ENCODE peak calls at places on chromosomes 2 and 18, in six cellular contexts. One of them, this sample, is unnamed.

GRCh38 chr2:33145459-33145858 is 198.7 kb downstream of the LTBP1 start:
- DNase-seq in epithelial cell of esophagus: no peak
- DNase-seq in epithelial cell of proximal tubule: no peak
- DNase-seq in LoVo: no peak
- DNase-seq in left lobe of liver: no peak
- DNase-seq in stimulated activated CD4-positive, alpha-beta T cell treated with anti-CD3 and anti-CD28 coated beads, Interleukin-4, amount 100 ng/mL, for 1 hour: no peak
- DNase-seq in this sample: no peak

GRCh38 chr2:204665244-204665643 is 120.0 kb downstream of the PARD3B start:
- DNase-seq in epithelial cell of proximal tubule: peak
- DNase-seq in stimulated activated CD4-positive, alpha-beta T cell treated with anti-CD3 and anti-CD28 coated beads, Interleukin-4, amount 100 ng/mL, for 1 hour: no peak
- DNase-seq in epithelial cell of esophagus: peak
- DNase-seq in LoVo: peak
- DNase-seq in left lobe of liver: no peak
- DNase-seq in this sample: peak

GRCh38 chr2:12317853-12318426 is 398.8 kb upstream of the TRIB2 start:
- DNase-seq in stimulated activated CD4-positive, alpha-beta T cell treated with anti-CD3 and anti-CD28 coated beads, Interleukin-4, amount 100 ng/mL, for 1 hour: no peak
- DNase-seq in epithelial cell of esophagus: peak
- DNase-seq in epithelial cell of proximal tubule: peak
- DNase-seq in left lobe of liver: no peak
- DNase-seq in LoVo: peak
- DNase-seq in this sample: no peak

GRCh38 chr2:135674453-135674852 is 67.2 kb upstream of the UBXN4 start:
- DNase-seq in epithelial cell of proximal tubule: no peak
- DNase-seq in epithelial cell of esophagus: no peak
- DNase-seq in stimulated activated CD4-positive, alpha-beta T cell treated with anti-CD3 and anti-CD28 coated beads, Interleukin-4, amount 100 ng/mL, for 1 hour: no peak
- DNase-seq in left lobe of liver: no peak
- DNase-seq in LoVo: no peak
- DNase-seq in this sample: no peak

GRCh38 chr18:29892960-29893558 is 1149.5 kb downstream of the DSC3 start:
- DNase-seq in epithelial cell of esophagus: peak
- DNase-seq in left lobe of liver: no peak
- DNase-seq in epithelial cell of proximal tubule: no peak
- DNase-seq in LoVo: peak
- DNase-seq in stimulated activated CD4-positive, alpha-beta T cell treated with anti-CD3 and anti-CD28 coated beads, Interleukin-4, amount 100 ng/mL, for 1 hour: no peak
- DNase-seq in this sample: no peak

GRCh38 chr2:173452436-173452835 is 97.8 kb downstream of the CDCA7 start:
- DNase-seq in epithelial cell of proximal tubule: no peak
- DNase-seq in LoVo: no peak
- DNase-seq in left lobe of liver: no peak
- DNase-seq in epithelial cell of esophagus: no peak
- DNase-seq in stimulated activated CD4-positive, alpha-beta T cell treated with anti-CD3 and anti-CD28 coated beads, Interleukin-4, amount 100 ng/mL, for 1 hour: no peak
- DNase-seq in this sample: no peak

GRCh38 chr18:65620076-65620696 is 130.6 kb upstream of the CDH7 start:
- DNase-seq in epithelial cell of esophagus: no peak
- DNase-seq in epithelial cell of proximal tubule: no peak
- DNase-seq in stimulated activated CD4-positive, alpha-beta T cell treated with anti-CD3 and anti-CD28 coated beads, Interleukin-4, amount 100 ng/mL, for 1 hour: no peak
- DNase-seq in left lobe of liver: no peak
- DNase-seq in LoVo: no peak
- DNase-seq in this sample: no peak

GRCh38 chr2:161044095-161044874 is 115.9 kb upstream of the TANK start:
- DNase-seq in stimulated activated CD4-positive, alpha-beta T cell treated with anti-CD3 and anti-CD28 coated beads, Interleukin-4, amount 100 ng/mL, for 1 hour: no peak
- DNase-seq in LoVo: no peak
- DNase-seq in epithelial cell of esophagus: no peak
- DNase-seq in left lobe of liver: no peak
- DNase-seq in epithelial cell of proximal tubule: no peak
- DNase-seq in this sample: no peak

GRCh38 chr18:58412844-58413666 is 215.8 kb downstream of the ALPK2 start:
- DNase-seq in left lobe of liver: peak
- DNase-seq in stimulated activated CD4-positive, alpha-beta T cell treated with anti-CD3 and anti-CD28 coated beads, Interleukin-4, amount 100 ng/mL, for 1 hour: no peak
- DNase-seq in epithelial cell of proximal tubule: no peak
- DNase-seq in epithelial cell of esophagus: no peak
- DNase-seq in LoVo: no peak
- DNase-seq in this sample: no peak

GRCh38 chr2:10289891-10290290 is 12.8 kb upstream of the HPCAL1 start:
- DNase-seq in epithelial cell of esophagus: peak
- DNase-seq in LoVo: peak
- DNase-seq in stimulated activated CD4-positive, alpha-beta T cell treated with anti-CD3 and anti-CD28 coated beads, Interleukin-4, amount 100 ng/mL, for 1 hour: no peak
- DNase-seq in left lobe of liver: no peak
- DNase-seq in epithelial cell of proximal tubule: no peak
- DNase-seq in this sample: peak

GRCh38 chr2:102235491-102235890 is 48.7 kb downstream of the IL1RL2 start:
- DNase-seq in epithelial cell of proximal tubule: no peak
- DNase-seq in epithelial cell of esophagus: peak
- DNase-seq in LoVo: no peak
- DNase-seq in left lobe of liver: peak
- DNase-seq in stimulated activated CD4-positive, alpha-beta T cell treated with anti-CD3 and anti-CD28 coated beads, Interleukin-4, amount 100 ng/mL, for 1 hour: no peak
- DNase-seq in this sample: no peak

GRCh38 chr18:48100712-48101165 is 170.3 kb upstream of the SMAD2 start:
- DNase-seq in epithelial cell of proximal tubule: no peak
- DNase-seq in left lobe of liver: no peak
- DNase-seq in stimulated activated CD4-positive, alpha-beta T cell treated with anti-CD3 and anti-CD28 coated beads, Interleukin-4, amount 100 ng/mL, for 1 hour: no peak
- DNase-seq in LoVo: no peak
- DNase-seq in epithelial cell of esophagus: no peak
- DNase-seq in this sample: no peak

GRCh38 chr2:173264603-173265366 is 89.9 kb upstream of the CDCA7 start:
- DNase-seq in left lobe of liver: no peak
- DNase-seq in LoVo: no peak
- DNase-seq in epithelial cell of proximal tubule: no peak
- DNase-seq in stimulated activated CD4-positive, alpha-beta T cell treated with anti-CD3 and anti-CD28 coated beads, Interleukin-4, amount 100 ng/mL, for 1 hour: no peak
- DNase-seq in epithelial cell of esophagus: no peak
- DNase-seq in this sample: no peak

GRCh38 chr18:74402806-74403433 is 54.2 kb downstream of the DIPK1C start:
- DNase-seq in epithelial cell of proximal tubule: no peak
- DNase-seq in LoVo: no peak
- DNase-seq in epithelial cell of esophagus: no peak
- DNase-seq in stimulated activated CD4-positive, alpha-beta T cell treated with anti-CD3 and anti-CD28 coated beads, Interleukin-4, amount 100 ng/mL, for 1 hour: no peak
- DNase-seq in left lobe of liver: no peak
- DNase-seq in this sample: no peak

GRCh38 chr2:236240228-236240990 is 23.8 kb downstream of the ASB18 start:
- DNase-seq in epithelial cell of proximal tubule: peak
- DNase-seq in LoVo: peak
- DNase-seq in epithelial cell of esophagus: no peak
- DNase-seq in stimulated activated CD4-positive, alpha-beta T cell treated with anti-CD3 and anti-CD28 coated beads, Interleukin-4, amount 100 ng/mL, for 1 hour: no peak
- DNase-seq in left lobe of liver: no peak
- DNase-seq in this sample: no peak

GRCh38 chr2:37711831-37712230 is 40.4 kb upstream of the CDC42EP3 start:
- DNase-seq in LoVo: no peak
- DNase-seq in epithelial cell of esophagus: peak
- DNase-seq in epithelial cell of proximal tubule: no peak
- DNase-seq in stimulated activated CD4-positive, alpha-beta T cell treated with anti-CD3 and anti-CD28 coated beads, Interleukin-4, amount 100 ng/mL, for 1 hour: no peak
- DNase-seq in left lobe of liver: no peak
- DNase-seq in this sample: no peak

GRCh38 chr2:96580771-96581170 is 44.2 kb downstream of the ARID5A start:
- DNase-seq in epithelial cell of proximal tubule: no peak
- DNase-seq in LoVo: no peak
- DNase-seq in stimulated activated CD4-positive, alpha-beta T cell treated with anti-CD3 and anti-CD28 coated beads, Interleukin-4, amount 100 ng/mL, for 1 hour: no peak
- DNase-seq in epithelial cell of esophagus: peak
- DNase-seq in left lobe of liver: no peak
- DNase-seq in this sample: peak

This sample was measured in A549.